ENCODE peak calls at places on chromosomes 5 and 9, in six cellular contexts. U, A, V, R, X and J are unnamed samples.

GRCh38 chr9:18596920-18597319 is 123.0 kb downstream of the ADAMTSL1 start:
- DNase-seq in V (peak), A (no peak), U (no peak), R (no peak), X (no peak), J (peak)

GRCh38 chr5:154165886-154166285 is 24.6 kb upstream of the GALNT10 start:
- DNase-seq in V (no peak), U (no peak), R (peak), A (no peak), X (no peak), J (no peak)

GRCh38 chr5:60812426-60812825 is 31.6 kb downstream of the ELOVL7 start:
- DNase-seq in R (no peak), A (no peak), U (no peak), X (no peak), V (no peak), J (no peak)

GRCh38 chr5:77957-78804 is 13.8 kb upstream of the PLEKHG4B start:
- DNase-seq in R (peak), U (no peak), X (peak), A (peak), V (peak), J (peak)

GRCh38 chr5:158147227-158147626 is 288.3 kb upstream of the CLINT1 start:
- DNase-seq in R (no peak), A (no peak), V (no peak), X (no peak), U (no peak), J (no peak)

GRCh38 chr5:1244976-1245375 is 19.8 kb downstream of the SLC6A18 start:
- DNase-seq in V (no peak), R (peak), X (no peak), U (no peak), A (no peak), J (no peak)

GRCh38 chr5:141747646-141748229 is 65.7 kb upstream of the ARAP3 start:
- DNase-seq in R (no peak), A (no peak), X (no peak), V (no peak), U (no peak), J (no peak)

GRCh38 chr9:128145951-128146351 is 3.3 kb upstream of the LCN2 start:
- DNase-seq in V (no peak), U (no peak), X (no peak), A (no peak), R (no peak), J (no peak)

GRCh38 chr5:171577042-171577441 is 157.6 kb downstream of the FGF18 start:
- DNase-seq in X (no peak), A (no peak), R (no peak), V (no peak), U (no peak), J (no peak)

GRCh38 chr5:82092-82491 is 9.9 kb upstream of the PLEKHG4B start:
- DNase-seq in U (no peak), V (no peak), X (no peak), R (peak), A (peak), J (no peak)

GRCh38 chr9:127173063-127173462 is 50.6 kb upstream of the ANGPTL2 start:
- DNase-seq in R (no peak), U (no peak), A (no peak), V (no peak), X (no peak), J (no peak)

GRCh38 chr9:68872026-68872501 is 141.8 kb downstream of the PRKACG start:
- DNase-seq in U (no peak), V (no peak), A (no peak), R (no peak), X (peak), J (no peak)

GRCh38 chr5:180084638-180085561 is 13.3 kb upstream of the RNF130 start:
- DNase-seq in V (no peak), X (no peak), U (no peak), R (no peak), A (no peak), J (no peak)

GRCh38 chr5:84425365-84425764 is 40.7 kb upstream of the EDIL3 start:
- DNase-seq in U (no peak), V (no peak), X (no peak), A (no peak), R (no peak), J (no peak)

GRCh38 chr9:126805546-126806262 is 864 bp downstream of the ZBTB43 start:
- DNase-seq in A (peak), U (peak), X (peak), R (peak), V (no peak), J (peak)

GRCh38 chr5:60503771-60504170 is 196.2 kb downstream of the DEPDC1B start:
- DNase-seq in A (no peak), X (no peak), V (no peak), R (no peak), U (no peak), J (no peak)

GRCh38 chr9:88535932-88536324 is 950 bp downstream of the NXNL2 start:
- DNase-seq in V (no peak), U (no peak), A (no peak), X (peak), R (no peak), J (peak)

GRCh38 chr5:180600554-180601041 is 9.3 kb upstream of the SCGB3A1 start:
- DNase-seq in U (peak), R (no peak), A (no peak), V (no peak), X (no peak), J (no peak)

GRCh38 chr5:5882706-5883105 is 460.2 kb downstream of the ICE1 start:
- DNase-seq in R (no peak), V (no peak), U (no peak), X (no peak), A (no peak), J (no peak)

GRCh38 chr9:124297915-124298645 is 40.3 kb downstream of the NEK6 start:
- DNase-seq in V (no peak), X (no peak), A (no peak), U (no peak), R (no peak), J (no peak)

GRCh38 chr5:95048633-95049032 is 236.3 kb downstream of the MCTP1 start:
- DNase-seq in A (no peak), V (no peak), R (no peak), X (no peak), U (no peak), J (no peak)

GRCh38 chr9:88398016-88398415 is 9.8 kb downstream of the SPIN1 start:
- DNase-seq in A (no peak), X (no peak), R (no peak), V (no peak), U (no peak), J (no peak)

GRCh38 chr5:68134033-68134668 is 81.4 kb upstream of the PIK3R1 start:
- DNase-seq in A (no peak), U (no peak), R (no peak), X (no peak), V (no peak), J (peak)

GRCh38 chr5:29758986-29759421 is 1434.5 kb upstream of the CDH6 start:
- DNase-seq in U (no peak), V (no peak), X (no peak), A (no peak), R (peak), J (no peak)

GRCh38 chr9:68488126-68488525 is 52.6 kb downstream of the TMEM252 start:
- DNase-seq in A (no peak), X (no peak), R (no peak), U (no peak), V (no peak), J (no peak)

GRCh38 chr5:25006734-25007133 is 362.0 kb upstream of the CDH10 start:
- DNase-seq in A (peak), U (no peak), X (no peak), R (peak), V (peak), J (no peak)
- TF ChIP-seq CTCF in A (peak), U (no peak), X (no peak), R (no peak), V (peak), J (no peak)

DNA sequence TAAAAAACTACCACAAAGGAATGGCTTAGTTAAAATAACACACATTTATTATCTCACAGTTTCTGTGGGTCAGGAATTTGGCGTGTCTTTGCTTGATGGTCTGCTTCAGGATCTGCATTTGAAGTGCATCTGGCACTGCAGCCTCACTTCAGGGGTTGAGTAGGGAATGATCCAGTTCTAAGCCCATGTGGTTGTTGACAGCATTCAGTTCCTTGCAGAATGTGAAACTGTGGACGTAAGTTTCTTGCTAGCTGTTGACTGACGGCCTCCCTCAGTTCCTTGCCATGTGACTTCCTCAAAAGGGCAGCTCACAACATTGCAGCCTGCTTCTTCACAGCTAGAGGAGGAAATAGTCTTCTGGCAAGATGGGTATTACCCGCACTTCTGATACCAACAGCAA is 2.1 kb upstream of the OGN start:
- DNase-seq in V (no peak), R (no peak), U (peak), A (no peak), X (no peak), J (no peak)
- H3K4me3 ChIP-seq in V (no peak), R (no peak), U (no peak), A (no peak), X (no peak), J (no peak)

DNA sequence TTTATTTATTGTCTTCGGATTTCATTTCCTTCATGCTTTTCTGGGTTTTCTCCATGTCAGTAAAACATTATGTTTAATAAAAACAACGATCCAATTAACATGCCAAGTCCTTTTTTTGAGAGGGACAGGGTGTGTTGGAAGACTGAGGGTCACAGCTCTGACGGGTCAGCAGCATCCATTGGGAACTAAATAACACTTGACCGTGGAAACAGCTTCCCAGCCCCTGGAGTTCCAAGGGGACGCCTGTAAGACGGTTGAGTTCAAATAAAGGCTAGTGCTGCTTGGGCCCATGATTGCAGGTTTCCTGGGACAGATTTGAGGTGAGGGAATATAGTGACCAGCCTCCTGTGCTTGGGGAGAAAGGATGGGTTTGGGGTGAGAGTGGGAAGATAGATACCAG is 30.4 kb upstream of the NEURL1B start:
- DNase-seq in U (no peak), V (no peak), X (no peak), R (no peak), A (no peak), J (no peak)
- TF ChIP-seq CTCF in U (no peak), V (no peak), X (no peak), R (no peak), A (no peak), J (no peak)

DNA sequence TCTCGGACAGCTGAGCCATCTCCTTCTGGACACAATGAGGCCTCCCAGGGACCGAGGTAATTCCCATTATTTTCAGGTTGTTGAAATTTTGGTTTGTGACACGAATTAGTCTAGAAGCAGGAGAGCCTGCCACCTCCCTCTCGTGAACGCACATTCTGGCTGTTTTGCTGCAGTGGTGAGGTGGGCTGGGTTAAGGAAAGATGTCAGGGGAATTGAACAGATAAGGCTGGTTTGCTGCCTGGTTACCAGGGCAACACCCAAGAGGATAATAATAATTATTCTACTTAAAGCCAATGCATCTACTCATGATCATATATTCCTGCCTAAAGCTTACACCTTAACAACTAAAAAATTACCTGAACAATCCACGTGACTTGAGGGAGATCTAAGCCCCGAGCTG is 38.1 kb downstream of the DDX31 start:
- DNase-seq in U (no peak), V (no peak), X (no peak), A (no peak), R (no peak), J (no peak)
- H3K4me3 ChIP-seq in U (no peak), V (no peak), X (no peak), A (no peak), R (no peak), J (no peak)

DNA sequence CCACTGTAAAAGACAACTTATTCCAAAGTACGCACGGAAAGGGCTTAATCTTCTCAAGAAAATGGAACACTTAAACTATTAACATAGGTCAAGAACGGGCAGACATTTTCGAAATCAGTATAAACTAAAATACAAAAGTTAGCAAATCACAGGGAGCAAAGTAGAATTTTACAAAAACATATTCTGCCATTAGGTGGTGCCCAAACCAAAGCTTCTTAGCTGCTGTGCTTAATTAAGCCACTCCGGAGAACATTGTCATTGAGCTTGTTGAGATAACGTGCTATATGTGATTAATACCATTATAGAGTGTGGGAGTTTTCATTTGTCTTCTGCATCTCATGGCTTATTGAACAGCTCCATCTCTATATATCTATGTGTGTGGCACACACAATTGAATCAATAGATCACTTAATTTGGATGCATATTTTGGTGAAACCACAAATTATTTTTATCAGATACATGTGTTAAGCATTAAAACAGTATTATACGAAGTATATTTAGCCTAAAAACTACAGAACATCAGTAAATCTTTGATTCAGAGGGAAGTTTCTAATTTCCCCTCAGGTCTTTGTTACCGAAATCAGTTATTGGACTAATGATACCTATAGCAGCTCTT is 23.4 kb downstream of the UBLCP1 start:
- DNase-seq in R (peak), U (no peak), V (no peak), A (peak), X (no peak), J (peak)
- TF ChIP-seq CTCF in R (peak), U (peak), V (peak), A (peak), X (peak), J (peak)

GRCh38 chr9:22446950-22447606 is 454 bp downstream of the DMRTA1 start:
- DNase-seq in R (peak), V (no peak), A (peak), X (peak), U (peak), J (peak)

GRCh38 chr9:22452415-22453010 is 5.9 kb downstream of the DMRTA1 start:
- DNase-seq in U (no peak), R (peak), X (no peak), A (peak), V (no peak), J (peak)

GRCh38 chr9:22447607-22448305 is 1.1 kb downstream of the DMRTA1 start:
- DNase-seq in V (no peak), R (peak), A (peak), X (no peak), U (no peak), J (no peak)

GRCh38 chr9:22440841-22441240 is 5.8 kb upstream of the DMRTA1 start:
- DNase-seq in A (no peak), U (no peak), X (no peak), V (no peak), R (no peak), J (no peak)

GRCh38 chr9:22446589-22446949 is at the start of gene DMRTA1:
- DNase-seq in R (peak), V (no peak), U (peak), A (peak), X (peak), J (peak)
- H3K4me3 ChIP-seq in R (peak), V (peak), U (peak), A (peak), X (peak), J (peak)

GRCh38 chr5:92222449-92222848 is 839.3 kb upstream of the ARRDC3 start:
- DNase-seq in U (no peak), X (no peak), A (peak), R (no peak), V (no peak), J (peak)
- TF ChIP-seq CTCF in U (no peak), X (no peak), A (peak), R (no peak), V (no peak), J (peak)